ENCODE peak calls at places on chromosomes 1 and 21, in eight cellular contexts. T, C, W, B, J, U, P and V are unnamed samples.

GRCh38 chr1:84997667-84998600 is 1.0 kb upstream of the MCOLN2 start:
- DNase-seq in U (no peak), B (peak; percentile 19), J (no peak), C (peak; percentile 20), T (peak; percentile 8), P (no peak), W (peak; percentile 77), V (no peak)

GRCh38 chr21:42495765-42496119 is 282 bp downstream of the RSPH1 start:
- DNase-seq in J (no peak), W (no peak), C (no peak), P (no peak), T (peak; percentile 10), B (no peak), U (peak; percentile 51), V (no peak)

GRCh38 chr1:39554277-39554676 is 22.3 kb downstream of the PABPC4 start:
- DNase-seq in B (no peak), T (no peak), J (no peak), P (no peak), C (no peak), W (no peak), U (no peak), V (no peak)

GRCh38 chr1:24900486-24900849 is 29.6 kb downstream of the RUNX3 start:
- DNase-seq in P (no peak), T (no peak), B (no peak), C (no peak), J (no peak), W (no peak), U (no peak), V (peak; percentile 26)

GRCh38 chr1:34970829-34971228 is 14.3 kb downstream of the TMEM35B start:
- DNase-seq in J (no peak), C (no peak), P (no peak), T (no peak), U (no peak), B (no peak), W (peak; percentile 76), V (no peak)

GRCh38 chr1:36390411-36390810 is 4.7 kb upstream of the STK40 start:
- DNase-seq in P (no peak), T (no peak), J (no peak), C (no peak), U (peak; percentile 4), B (no peak), W (no peak), V (no peak)

GRCh38 chr1:6396998-6397397 is 3.4 kb upstream of the ACOT7 start:
- DNase-seq in J (no peak), C (no peak), W (no peak), P (no peak), U (no peak), T (no peak), B (no peak), V (no peak)

GRCh38 chr1:156128749-156129682 is 14.5 kb downstream of the LMNA start:
- DNase-seq in B (no peak), J (no peak), W (no peak), C (peak; percentile 81), P (no peak), T (no peak), U (peak; percentile 65), V (no peak)

GRCh38 chr21:33020558-33021100 is 5.1 kb upstream of the OLIG2 start:
- DNase-seq in B (no peak), T (no peak), J (no peak), W (peak; percentile 50), C (no peak), P (no peak), U (no peak), V (no peak)

GRCh38 chr1:63005812-63006211 is 221.9 kb downstream of the ATG4C start:
- DNase-seq in P (no peak), U (no peak), T (no peak), C (no peak), W (no peak), B (no peak), J (no peak), V (no peak)

GRCh38 chr21:31503939-31504338 is 155.6 kb upstream of the SOD1 start:
- DNase-seq in J (no peak), C (no peak), T (no peak), U (no peak), P (no peak), W (no peak), B (no peak), V (no peak)

GRCh38 chr1:160539896-160540858 is 17.1 kb upstream of the SLAMF6 start:
- DNase-seq in U (no peak), P (peak; percentile 62), B (peak; percentile 54), T (no peak), J (peak; percentile 61), W (peak; percentile 61), C (no peak), V (no peak)

GRCh38 chr21:33026299-33026858 is 644 bp downstream of the OLIG2 start:
- DNase-seq in C (no peak), U (no peak), B (no peak), J (no peak), W (peak; percentile 53), T (no peak), P (no peak), V (no peak)

GRCh38 chr1:231879296-231879695 is 252.7 kb downstream of the DISC1 start:
- DNase-seq in B (no peak), J (no peak), T (no peak), P (no peak), C (no peak), W (no peak), U (no peak), V (no peak)

GRCh38 chr1:50603274-50604271 is 180.3 kb upstream of the DMRTA2 start:
- DNase-seq in T (peak; percentile 53), B (no peak), W (no peak), P (no peak), C (peak; percentile 70), U (no peak), J (no peak), V (no peak)

GRCh38 chr1:2255420-2256369 is 27.6 kb downstream of the SKI start:
- DNase-seq in U (no peak), T (peak; percentile 53), J (peak; percentile 52), W (no peak), B (peak; percentile 66), C (peak; percentile 67), P (peak; percentile 53), V (no peak)

GRCh38 chr1:159581422-159581821 is 6.2 kb upstream of the APCS start:
- DNase-seq in U (no peak), W (no peak), J (no peak), P (no peak), B (no peak), C (peak; percentile 83), T (no peak), V (no peak)

GRCh38 chr1:117534995-117535467 is 70.8 kb upstream of the TENT5C start:
- DNase-seq in C (peak; percentile 63), W (peak; percentile 91), T (no peak), B (peak; percentile 60), P (peak; percentile 16), U (no peak), J (peak; percentile 17), V (no peak)

GRCh38 chr1:174815036-174815435 is 184.7 kb upstream of the CACYBP start:
- DNase-seq in P (no peak), J (no peak), B (no peak), W (no peak), C (peak; percentile 46), U (no peak), T (no peak), V (no peak)

GRCh38 chr21:36021251-36021837 is 39.0 kb downstream of the SETD4 start:
- DNase-seq in C (no peak), W (no peak), B (no peak), J (no peak), U (no peak), T (no peak), P (no peak), V (no peak)

GRCh38 chr1:6625579-6626149 is 996 bp downstream of the THAP3 start:
- DNase-seq in B (no peak), T (peak; percentile 17), P (peak; percentile 9), U (no peak), J (no peak), W (no peak), C (peak; percentile 59), V (no peak)

GRCh38 chr1:216533786-216534185 is 110.5 kb upstream of the USH2A start:
- DNase-seq in P (no peak), J (no peak), W (no peak), T (no peak), B (no peak), U (no peak), C (no peak), V (no peak)

GRCh38 chr1:225888898-225889690 is at the start of gene LEFTY1:
- DNase-seq in B (no peak), T (no peak), J (no peak), C (no peak), W (peak; percentile 95), P (no peak), U (no peak), V (peak; percentile 34)

GRCh38 chr1:23403038-23403336 is 21.6 kb downstream of the TCEA3 start:
- DNase-seq in T (peak; percentile 84), B (no peak), W (no peak), C (peak; percentile 78), P (no peak), J (no peak), U (no peak), V (no peak)

GRCh38 chr1:239893127-239893731 is 198.5 kb upstream of the FMN2 start:
- DNase-seq in U (no peak), T (no peak), W (no peak), B (no peak), P (no peak), J (no peak), C (no peak), V (no peak)

GRCh38 chr1:211610779-211611556 is 32.0 kb upstream of the SLC30A1 start:
- DNase-seq in C (no peak), B (no peak), W (no peak), J (no peak), U (peak; percentile 63), P (no peak), T (no peak), V (no peak)

GRCh38 chr1:232291681-232292080 is 338.3 kb downstream of the SIPA1L2 start:
- DNase-seq in T (no peak), J (no peak), C (no peak), W (no peak), U (no peak), P (no peak), B (no peak), V (no peak)

GRCh38 chr1:226586650-226587443 is 38.3 kb downstream of the STUM start:
- DNase-seq in J (no peak), W (no peak), U (no peak), C (no peak), B (no peak), T (no peak), P (no peak), V (no peak)

GRCh38 chr1:80349218-80349617 is 1342.7 kb upstream of the ADGRL4 start:
- DNase-seq in U (no peak), P (no peak), J (no peak), W (peak; percentile 41), T (no peak), C (no peak), B (no peak), V (no peak)

GRCh38 chr21:34243562-34243961 is 120.2 kb upstream of the KCNE2 start:
- DNase-seq in J (peak; percentile 17), W (peak; percentile 73), T (peak; percentile 15), P (no peak), B (no peak), U (no peak), C (peak; percentile 26), V (no peak)